ENCODE peak calls at places on chromosomes 4 and X, in four cellular contexts. H is NCI-H1417, U is prostate gland, P is NB4. W is an unnamed sample.

GRCh38 chr4:148653681-148654080 is 211.5 kb upstream of the NR3C2 start:
- DNase-seq in H (no peak), U (no peak), P (no peak), W (no peak)

GRCh38 chr4:78602334-78602733 is 50.8 kb downstream of the ANXA3 start:
- DNase-seq in H (no peak), U (peak), P (no peak), W (no peak)

GRCh38 chr4:147029296-147029695 is 83.6 kb upstream of the TTC29 start:
- DNase-seq in H (peak), U (no peak), P (no peak), W (no peak)

GRCh38 chr4:118338981-118339765 is 13.6 kb downstream of the PRSS12 start:
- DNase-seq in H (no peak), U (no peak), P (no peak), W (no peak)

GRCh38 chr4:100881283-100881682 is 363.5 kb upstream of the EMCN start:
- DNase-seq in H (no peak), U (no peak), P (no peak), W (no peak)

GRCh38 chr4:52843351-52843750 is 18.8 kb upstream of the RASL11B start:
- DNase-seq in H (no peak), U (no peak), P (no peak), W (no peak)

GRCh38 chr4:12144051-12144450 is 715.4 kb upstream of the HS3ST1 start:
- DNase-seq in H (no peak), U (no peak), P (no peak), W (no peak)

GRCh38 chrX:71618303-71618721 is at the start of gene CXCR3:
- DNase-seq in H (no peak), U (no peak), P (peak), W (peak)

GRCh38 chr4:163554870-163555465 is 60.5 kb downstream of the TMA16 start:
- DNase-seq in H (no peak), U (no peak), P (peak), W (no peak)

W was measured in thyroid gland.